ENCODE peak calls at places on chromosomes 2 and 18, in eight cellular contexts. Y is uterus, N is HFF-Myc, P is mucosa of descending colon, A is nephron progenitor cell, J is GM12865, V is Caco-2, G is hepatocyte. Z is an unnamed sample.

GRCh38 chr2:142918624-142919023 is 41.2 kb downstream of the KYNU start:
- DNase-seq in Y (no peak), N (no peak), P (no peak), A (no peak), J (no peak), V (no peak), G (no peak), Z (no peak)

GRCh38 chr2:21700644-21701043 is 576.9 kb downstream of the TDRD15 start:
- DNase-seq in Y (no peak), N (no peak), P (no peak), A (no peak), J (no peak), V (no peak), G (no peak), Z (no peak)

GRCh38 chr2:25939257-25939668 is 43.0 kb downstream of the KIF3C start:
- DNase-seq in Y (no peak), N (no peak), P (peak; percentile 41), A (no peak), J (no peak), V (peak; percentile 74), G (peak; percentile 63), Z (peak; percentile 32)

GRCh38 chr2:23480991-23481797 is 96.2 kb downstream of the KLHL29 start:
- DNase-seq in Y (peak; percentile 43), N (peak; percentile 59), P (no peak), A (no peak), J (no peak), V (peak; percentile 74), G (peak; percentile 70), Z (no peak)

GRCh38 chr2:206556357-206556949 is 85.8 kb upstream of the FAM237A start:
- DNase-seq in Y (no peak), N (peak; percentile 10), P (no peak), A (no peak), J (peak; percentile 65), V (no peak), G (peak; percentile 50), Z (peak; percentile 11)

GRCh38 chr2:65240657-65241056 is 13.0 kb downstream of the ACTR2 start:
- DNase-seq in Y (no peak), N (no peak), P (no peak), A (no peak), J (no peak), V (no peak), G (no peak), Z (no peak)

GRCh38 chr2:128016620-128017019 is 11.2 kb downstream of the SAP130 start:
- DNase-seq in Y (no peak), N (no peak), P (no peak), A (no peak), J (no peak), V (no peak), G (no peak), Z (no peak)

GRCh38 chr2:45554073-45554742 is 56.9 kb downstream of the SRBD1 start:
- DNase-seq in Y (no peak), N (no peak), P (no peak), A (no peak), J (no peak), V (no peak), G (no peak), Z (no peak)

GRCh38 chr2:238379096-238379810 is 47.5 kb upstream of the ASB1 start:
- DNase-seq in Y (no peak), N (peak; percentile 37), P (no peak), A (no peak), J (peak; percentile 56), V (no peak), G (no peak), Z (no peak)

GRCh38 chr18:66761166-66761565 is 157.3 kb upstream of the CDH19 start:
- DNase-seq in Y (no peak), N (no peak), P (no peak), A (no peak), J (no peak), V (no peak), G (no peak), Z (no peak)

GRCh38 chr2:236673823-236674185 is 104.2 kb downstream of the ACKR3 start:
- DNase-seq in Y (no peak), N (no peak), P (no peak), A (no peak), J (no peak), V (no peak), G (no peak), Z (no peak)

GRCh38 chr18:69152436-69152835 is 248.3 kb upstream of the DOK6 start:
- DNase-seq in Y (no peak), N (no peak), P (no peak), A (no peak), J (no peak), V (no peak), G (no peak), Z (no peak)

GRCh38 chr2:72914226-72915075 is 2.9 kb upstream of the EMX1 start:
- DNase-seq in Y (no peak), N (no peak), P (no peak), A (peak; percentile 24), J (no peak), V (no peak), G (peak; percentile 2), Z (peak; percentile 38)

GRCh38 chr2:153819056-153819455 is 52.7 kb upstream of the GALNT13 start:
- DNase-seq in Y (no peak), N (no peak), P (no peak), A (no peak), J (no peak), V (no peak), G (no peak), Z (no peak)

GRCh38 chr18:12726774-12727550 is 24.1 kb downstream of the PSMG2 start:
- DNase-seq in Y (peak; percentile 61), N (no peak), P (peak; percentile 89), A (peak; percentile 76), J (peak; percentile 79), V (peak; percentile 68), G (peak; percentile 83), Z (peak; percentile 80)

GRCh38 chr2:133314761-133315160 is 253.5 kb downstream of the NCKAP5 start:
- DNase-seq in Y (no peak), N (no peak), P (no peak), A (no peak), J (no peak), V (no peak), G (no peak), Z (no peak)

GRCh38 chr2:36572054-36572751 is 25.8 kb downstream of the FEZ2 start:
- DNase-seq in Y (no peak), N (no peak), P (no peak), A (no peak), J (no peak), V (no peak), G (no peak), Z (no peak)

DNA sequence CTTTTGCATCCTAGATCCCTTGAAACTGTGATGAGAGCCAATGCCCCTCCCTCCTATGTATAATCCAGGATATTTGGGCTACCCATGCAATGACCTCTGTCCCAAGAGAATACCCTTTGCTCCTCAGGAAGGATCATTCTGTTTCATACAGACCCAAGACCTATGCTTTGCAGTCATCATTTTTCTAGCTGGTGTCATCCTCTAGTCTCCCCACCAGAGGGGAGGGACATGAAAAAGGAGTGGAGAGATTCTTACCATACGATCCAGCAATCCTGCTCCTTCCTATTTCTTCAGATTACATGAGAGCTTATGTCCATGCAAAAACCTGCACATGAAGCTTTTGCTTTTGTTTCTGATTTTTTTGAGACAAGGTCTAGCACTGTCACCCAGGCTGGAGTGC is 13.8 kb upstream of the GIGYF2 start:
- DNase-seq in Y (no peak), N (no peak), P (no peak), A (no peak), J (no peak), V (no peak), G (no peak), Z (no peak)
- TF ChIP-seq CTCF in Y (no peak), N (no peak), P (no peak), A (no peak), J (no peak), V (no peak), G (no peak), Z (no peak)

GRCh38 chr2:240589850-240590525 is 3.5 kb downstream of the CAPN10 start:
- DNase-seq in Y (no peak), N (no peak), P (no peak), A (no peak), J (no peak), V (no peak), G (no peak), Z (no peak)

GRCh38 chr2:240590681-240591111 is 4.2 kb downstream of the CAPN10 start:
- DNase-seq in Y (no peak), N (no peak), P (no peak), A (no peak), J (no peak), V (no peak), G (no peak), Z (no peak)

GRCh38 chr2:240588669-240589068 is 2.1 kb downstream of the CAPN10 start:
- DNase-seq in Y (no peak), N (no peak), P (no peak), A (no peak), J (no peak), V (no peak), G (no peak), Z (no peak)

GRCh38 chr2:240588006-240588655 is 1.6 kb downstream of the CAPN10 start:
- DNase-seq in Y (no peak), N (no peak), P (no peak), A (no peak), J (no peak), V (no peak), G (no peak), Z (no peak)

DNA sequence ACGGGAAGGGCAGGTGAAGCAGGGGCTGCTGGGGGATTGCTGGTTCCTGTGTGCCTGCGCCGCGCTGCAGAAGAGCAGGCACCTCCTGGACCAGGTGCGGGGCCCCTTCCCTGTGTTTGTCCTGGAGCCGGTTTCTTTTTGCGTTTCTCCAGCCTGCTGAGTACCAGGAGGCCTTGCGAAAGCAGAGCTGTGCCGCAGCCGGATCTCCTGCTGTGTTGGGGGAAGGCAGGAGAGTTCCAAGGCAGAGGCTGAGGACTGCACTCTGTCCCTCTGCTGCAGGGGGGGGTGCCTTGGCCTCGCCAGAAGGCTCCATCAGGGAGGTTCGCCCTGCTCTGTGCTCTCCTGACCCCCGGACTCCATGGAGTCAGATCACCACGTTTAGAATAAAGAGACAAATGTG is 2.8 kb downstream of the CAPN10 start:
- DNase-seq in Y (no peak), N (no peak), P (no peak), A (no peak), J (no peak), V (no peak), G (no peak), Z (no peak)
- TF ChIP-seq CTCF in Y (no peak), N (no peak), P (no peak), A (no peak), J (no peak), V (no peak), G (no peak), Z (no peak)

GRCh38 chr2:29146197-29146596 is 31.0 kb downstream of the CLIP4 start:
- DNase-seq in Y (no peak), N (no peak), P (no peak), A (no peak), J (no peak), V (no peak), G (no peak), Z (no peak)
- TF ChIP-seq CTCF in Y (no peak), N (no peak), P (no peak), A (no peak), J (no peak), V (no peak), G (no peak), Z (no peak)

DNA sequence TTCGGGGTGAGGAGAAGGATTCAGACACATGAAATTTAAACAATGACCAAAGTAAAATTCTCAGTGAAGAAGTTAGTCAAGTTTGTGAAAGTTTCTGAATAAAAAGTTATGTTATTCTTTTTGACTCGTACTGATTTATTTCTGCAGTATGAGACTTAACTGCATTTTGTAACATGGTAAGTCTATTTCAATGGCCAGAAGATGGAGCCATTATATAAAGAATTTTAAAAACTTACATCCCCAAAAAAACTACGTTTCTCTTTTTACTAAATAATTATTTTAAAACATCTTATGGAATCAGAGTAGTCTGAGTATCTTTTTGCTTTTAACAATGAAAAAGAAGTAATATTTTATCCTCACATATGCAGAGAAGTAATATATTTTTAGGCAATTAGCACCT is 51.4 kb upstream of the SCN1A start:
- DNase-seq in Y (no peak), N (no peak), P (no peak), A (no peak), J (no peak), V (no peak), G (no peak), Z (no peak)
- TF ChIP-seq CTCF in Y (no peak), N (no peak), P (no peak), A (no peak), J (no peak), V (no peak), G (peak; percentile 49), Z (no peak)

Z was measured in endothelial cell.